ENCODE peak calls at places on chromosomes 3 and 15, in five cellular contexts. O, T, D, E and L are unnamed samples.
A peak's percentile ranks its signal among the peaks of the same experiment; 100 is the strongest.

GRCh38 chr15:33022629-33023028 is 171.9 kb downstream of the FMN1 start:
- DNase-seq in D (no peak), O (no peak), T (peak; percentile 80), E (no peak), L (peak; percentile 29)

GRCh38 chr3:39193391-39193790 is 996 bp upstream of the XIRP1 start:
- DNase-seq in O (no peak), D (no peak), E (no peak), T (no peak), L (no peak)

GRCh38 chr3:13879102-13879945 is 547 bp downstream of the WNT7A start:
- DNase-seq in O (no peak), D (no peak), T (no peak), E (no peak), L (no peak)

GRCh38 chr3:104575631-104576030 is 791.1 kb upstream of the ALCAM start:
- DNase-seq in O (no peak), D (no peak), T (no peak), E (no peak), L (no peak)

GRCh38 chr3:194740859-194741486 is 55.3 kb downstream of the FAM43A start:
- DNase-seq in E (no peak), T (peak; percentile 93), O (peak; percentile 64), D (peak; percentile 24), L (peak; percentile 59)

GRCh38 chr15:101023501-101024110 is 104.4 kb downstream of the LRRK1 start:
- DNase-seq in T (no peak), E (peak; percentile 42), O (no peak), D (no peak), L (peak; percentile 46)

GRCh38 chr3:126528800-126529541 is 5.0 kb downstream of the CHST13 start:
- DNase-seq in O (peak; percentile 97), E (no peak), D (no peak), T (no peak), L (peak; percentile 55)

GRCh38 chr15:73564255-73564654 is 68.9 kb downstream of the NPTN start:
- DNase-seq in D (peak; percentile 11), T (peak; percentile 73), O (no peak), E (peak; percentile 20), L (peak; percentile 59)

GRCh38 chr15:31365655-31366127 is 39.1 kb downstream of the KLF13 start:
- DNase-seq in D (peak; percentile 37), E (peak; percentile 98), T (no peak), O (no peak), L (peak; percentile 84)

GRCh38 chr3:31305324-31305723 is 227.4 kb upstream of the STT3B start:
- DNase-seq in T (no peak), E (no peak), D (no peak), O (no peak), L (no peak)

GRCh38 chr15:70102827-70103226 is 5.1 kb upstream of the TLE3 start:
- DNase-seq in O (no peak), D (no peak), T (no peak), E (no peak), L (no peak)

GRCh38 chr15:76967067-76967466 is 27.9 kb upstream of the PSTPIP1 start:
- DNase-seq in T (peak; percentile 46), D (no peak), O (no peak), E (no peak), L (no peak)

GRCh38 chr3:159721324-159721723 is 267.3 kb upstream of the IL12A start:
- DNase-seq in T (no peak), D (no peak), E (no peak), O (no peak), L (no peak)

GRCh38 chr3:13069495-13069894 is 3.7 kb downstream of the IQSEC1 start:
- DNase-seq in D (no peak), O (no peak), E (no peak), T (no peak), L (no peak)

GRCh38 chr3:24237971-24238767 is 256.5 kb downstream of the THRB start:
- DNase-seq in O (peak; percentile 64), E (peak; percentile 63), T (peak; percentile 78), D (peak; percentile 95), L (peak; percentile 92)

GRCh38 chr3:138463724-138464489 is 29.5 kb downstream of the ESYT3 start:
- DNase-seq in E (no peak), D (no peak), O (no peak), T (no peak), L (no peak)

GRCh38 chr3:19931767-19932188 is 2.2 kb downstream of the EFHB start:
- DNase-seq in O (no peak), D (no peak), E (no peak), T (no peak), L (no peak)

GRCh38 chr15:70559223-70559823 is 204.0 kb downstream of the UACA start:
- DNase-seq in D (no peak), E (no peak), O (no peak), T (peak; percentile 55), L (peak; percentile 15)

GRCh38 chr15:91032919-91033803 is 10.8 kb upstream of the VPS33B start:
- DNase-seq in T (peak; percentile 29), D (no peak), E (no peak), O (peak; percentile 75), L (peak; percentile 7)

GRCh38 chr3:165854696-165855095 is 17.5 kb upstream of the BCHE start:
- DNase-seq in D (no peak), T (peak; percentile 36), O (peak; percentile 1), E (no peak), L (peak; percentile 34)

GRCh38 chr3:132090921-132091320 is 56.1 kb upstream of the CPNE4 start:
- DNase-seq in D (no peak), E (peak; percentile 78), T (no peak), O (no peak), L (peak; percentile 4)

GRCh38 chr3:139187648-139188047 is 143.0 kb upstream of the PRR23C start:
- DNase-seq in E (no peak), T (no peak), D (no peak), O (no peak), L (no peak)

GRCh38 chr3:32401541-32402052 is 9.9 kb downstream of the CMTM7 start:
- DNase-seq in O (peak; percentile 46), T (peak; percentile 96), E (peak; percentile 55), D (no peak), L (peak; percentile 72)

GRCh38 chr3:190696777-190697501 is 165.6 kb downstream of the GMNC start:
- DNase-seq in E (no peak), O (peak; percentile 24), T (peak; percentile 37), D (no peak), L (peak; percentile 71)

GRCh38 chr15:78382114-78382886 is 42.1 kb downstream of the CRABP1 start:
- DNase-seq in O (no peak), E (no peak), D (no peak), T (no peak), L (peak; percentile 21)

GRCh38 chr15:52114656-52115055 is 2.1 kb upstream of the BCL2L10 start:
- DNase-seq in O (no peak), T (peak; percentile 49), D (no peak), E (peak; percentile 77), L (peak; percentile 25)

GRCh38 chr3:13380991-13381390 is 39.1 kb downstream of the NUP210 start:
- DNase-seq in D (no peak), T (no peak), E (no peak), O (no peak), L (no peak)

GRCh38 chr15:69852482-69853275 is 245.0 kb downstream of the TLE3 start:
- DNase-seq in E (no peak), T (no peak), O (no peak), D (peak; percentile 19), L (peak; percentile 25)

GRCh38 chr15:90113166-90113565 is 10.9 kb upstream of the IDH2 start:
- DNase-seq in O (no peak), T (no peak), D (no peak), E (no peak), L (no peak)

GRCh38 chr3:76463501-76463900 is 576.4 kb upstream of the ROBO2 start:
- DNase-seq in E (no peak), D (no peak), T (no peak), O (no peak), L (no peak)

GRCh38 chr3:196175717-196176116 is 35.5 kb downstream of the ZDHHC19 start:
- DNase-seq in E (no peak), D (no peak), O (no peak), T (no peak), L (no peak)

GRCh38 chr3:186930143-186930638 is at the start of gene ST6GAL1:
- DNase-seq in T (peak; percentile 93), D (no peak), O (peak; percentile 43), E (no peak), L (peak; percentile 65)

GRCh38 chr15:77497108-77497737 is 76.5 kb downstream of the HMG20A start:
- DNase-seq in T (no peak), D (no peak), E (peak; percentile 94), O (no peak), L (peak; percentile 91)

GRCh38 chr3:4895848-4896247 is 83.4 kb upstream of the BHLHE40 start:
- DNase-seq in O (no peak), E (no peak), D (no peak), T (no peak), L (peak; percentile 67)

GRCh38 chr3:19934098-19934566 is at the start of gene EFHB:
- DNase-seq in T (no peak), D (no peak), O (peak; percentile 39), E (no peak), L (no peak)

DNA sequence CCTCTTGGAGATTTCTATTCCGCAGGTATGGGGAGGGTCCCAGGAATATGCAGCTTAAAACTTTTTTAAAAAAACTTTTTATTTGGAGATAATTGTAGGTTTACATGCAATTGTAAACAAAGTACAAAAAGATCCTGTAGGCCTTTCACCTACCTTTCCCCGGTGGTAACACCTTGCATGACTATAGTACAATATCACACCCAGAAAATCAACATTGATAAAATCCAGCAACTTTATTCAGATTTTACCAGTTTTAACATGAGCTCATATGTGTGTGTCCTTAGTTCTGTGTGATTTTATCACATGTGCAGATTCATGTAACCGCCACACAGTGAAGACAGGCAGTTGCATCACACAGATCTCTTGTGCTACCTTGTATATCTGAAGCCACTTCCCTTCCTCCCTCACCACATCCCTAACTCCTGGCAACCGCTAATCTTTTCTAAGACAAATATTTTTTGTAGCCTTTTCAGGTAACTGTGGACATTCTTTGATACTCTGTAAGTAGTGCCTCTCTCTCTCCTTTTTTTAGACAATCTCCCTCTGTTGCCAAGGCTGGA is 183.5 kb upstream of the C2CD4B start:
- DNase-seq in E (no peak), D (no peak), O (no peak), T (no peak), L (no peak)
- H3K4me3 ChIP-seq in E (no peak overlapping the region), D (no peak overlapping the region), O (no peak overlapping the region), T (no peak overlapping the region), L (no peak overlapping the region)

GRCh38 chr15:40440300-40441011 is at the start of gene BAHD1:
- DNase-seq in T (peak; percentile 92), O (peak; percentile 85), E (peak; percentile 95), D (peak; percentile 60), L (peak; percentile 91)
- TF ChIP-seq CTCF in T (no peak), O (peak; percentile 30), E (peak; percentile 16), D (peak; percentile 39), L (peak; percentile 11)

GRCh38 chr3:56855856-56856538 is 54.2 kb upstream of the ARHGEF3 start:
- DNase-seq in O (peak; percentile 37), D (no peak), T (peak; percentile 67), E (peak; percentile 63), L (peak; percentile 56)
- H3K4me3 ChIP-seq in O (no peak overlapping the region), D (no peak overlapping the region), T (no peak overlapping the region), E (no peak overlapping the region), L (no peak overlapping the region)

GRCh38 chr15:44541282-44541958 is 4.5 kb downstream of the EIF3J start:
- DNase-seq in O (peak; percentile 16), D (peak; percentile 41), T (peak; percentile 74), E (no peak), L (peak; percentile 93)

GRCh38 chr15:44550256-44550655 is 13.3 kb downstream of the EIF3J start:
- DNase-seq in E (no peak), D (no peak), O (no peak), T (peak; percentile 58), L (peak; percentile 57)

GRCh38 chr15:44550734-44551133 is 13.8 kb downstream of the EIF3J start:
- DNase-seq in T (no peak), D (no peak), E (no peak), O (no peak), L (no peak)

GRCh38 chr15:44545934-44546802 is 9.2 kb downstream of the EIF3J start:
- DNase-seq in O (no peak), E (no peak), D (peak; percentile 11), T (peak; percentile 39), L (peak; percentile 26)
- TF ChIP-seq CTCF in O (peak; percentile 30), E (peak; percentile 33), D (peak; percentile 45), T (peak; percentile 14), L (peak; percentile 38)